ENCODE peak calls at places on chromosomes 6 and 20, in five cellular contexts. X, V, U, N and M are unnamed samples.

GRCh38 chr20:47354388-47354709 is 2.1 kb downstream of the ZMYND8 start:
- DNase-seq in X (no peak), V (no peak), U (no peak), N (no peak), M (no peak)

GRCh38 chr6:136956590-136957573 is 34.8 kb downstream of the SLC35D3 start:
- DNase-seq in X (no peak), V (peak; percentile 50), U (peak; percentile 45), N (no peak), M (no peak)

GRCh38 chr6:143205983-143206382 is 145.3 kb downstream of the AIG1 start:
- DNase-seq in X (no peak), V (no peak), U (no peak), N (no peak), M (no peak)

GRCh38 chr20:23632711-23633573 is 4.8 kb downstream of the CST3 start:
- DNase-seq in X (no peak), V (no peak), U (no peak), N (no peak), M (no peak)

GRCh38 chr6:106448000-106448426 is 87.5 kb downstream of the CRYBG1 start:
- DNase-seq in X (no peak), V (no peak), U (no peak), N (peak; percentile 11), M (no peak)

GRCh38 chr20:24580006-24580405 is 110.6 kb downstream of the SYNDIG1 start:
- DNase-seq in X (no peak), V (no peak), U (no peak), N (no peak), M (no peak)

GRCh38 chr6:134630468-134631180 is 312.7 kb upstream of the SGK1 start:
- DNase-seq in X (no peak), V (no peak), U (peak; percentile 20), N (no peak), M (no peak)

GRCh38 chr6:166005401-166005845 is 162.2 kb downstream of the TBXT start:
- DNase-seq in X (no peak), V (no peak), U (no peak), N (no peak), M (no peak)

GRCh38 chr20:16553684-16554083 is 19.6 kb downstream of the KIF16B start:
- DNase-seq in X (no peak), V (no peak), U (no peak), N (no peak), M (no peak)

GRCh38 chr6:100105138-100105537 is 111.1 kb upstream of the MCHR2 start:
- DNase-seq in X (no peak), V (no peak), U (no peak), N (no peak), M (no peak)

GRCh38 chr6:95243091-95243490 is 334.2 kb upstream of the MANEA start:
- DNase-seq in X (no peak), V (no peak), U (no peak), N (no peak), M (no peak)

GRCh38 chr6:15312500-15312899 is 66.6 kb downstream of the JARID2 start:
- DNase-seq in X (no peak), V (no peak), U (no peak), N (no peak), M (no peak)

GRCh38 chr6:29552512-29553051 is 7.0 kb downstream of the UBD start:
- DNase-seq in X (no peak), V (peak; percentile 47), U (peak; percentile 34), N (peak; percentile 56), M (no peak)

GRCh38 chr20:57025261-57025660 is 241.2 kb downstream of the BMP7 start:
- DNase-seq in X (no peak), V (no peak), U (no peak), N (no peak), M (no peak)

GRCh38 chr6:38079537-38079936 is 260.0 kb downstream of the ZFAND3 start:
- DNase-seq in X (no peak), V (no peak), U (no peak), N (no peak), M (no peak)

GRCh38 chr6:2764610-2765165 is 505 bp upstream of the WRNIP1 start:
- DNase-seq in X (peak; percentile 50), V (no peak), U (peak; percentile 80), N (no peak), M (peak; percentile 76)

GRCh38 chr6:114785235-114786127 is 442.7 kb upstream of the HS3ST5 start:
- DNase-seq in X (no peak), V (no peak), U (no peak), N (peak; percentile 3), M (no peak)

GRCh38 chr6:33427585-33428218 is 7.8 kb downstream of the SYNGAP1 start:
- DNase-seq in X (no peak), V (peak; percentile 51), U (peak; percentile 80), N (no peak), M (peak; percentile 98)

GRCh38 chr6:73566954-73567591 is 46.2 kb upstream of the EEF1A1 start:
- DNase-seq in X (peak; percentile 96), V (no peak), U (no peak), N (no peak), M (peak; percentile 26)

GRCh38 chr6:75893776-75894152 is 144.7 kb downstream of the MYO6 start:
- DNase-seq in X (no peak), V (no peak), U (no peak), N (no peak), M (no peak)

GRCh38 chr6:75896526-75896925 is 147.5 kb downstream of the MYO6 start:
- DNase-seq in X (no peak), V (no peak), U (no peak), N (no peak), M (no peak)

GRCh38 chr6:75892384-75892783 is 143.3 kb downstream of the MYO6 start:
- DNase-seq in X (no peak), V (no peak), U (no peak), N (no peak), M (no peak)

DNA sequence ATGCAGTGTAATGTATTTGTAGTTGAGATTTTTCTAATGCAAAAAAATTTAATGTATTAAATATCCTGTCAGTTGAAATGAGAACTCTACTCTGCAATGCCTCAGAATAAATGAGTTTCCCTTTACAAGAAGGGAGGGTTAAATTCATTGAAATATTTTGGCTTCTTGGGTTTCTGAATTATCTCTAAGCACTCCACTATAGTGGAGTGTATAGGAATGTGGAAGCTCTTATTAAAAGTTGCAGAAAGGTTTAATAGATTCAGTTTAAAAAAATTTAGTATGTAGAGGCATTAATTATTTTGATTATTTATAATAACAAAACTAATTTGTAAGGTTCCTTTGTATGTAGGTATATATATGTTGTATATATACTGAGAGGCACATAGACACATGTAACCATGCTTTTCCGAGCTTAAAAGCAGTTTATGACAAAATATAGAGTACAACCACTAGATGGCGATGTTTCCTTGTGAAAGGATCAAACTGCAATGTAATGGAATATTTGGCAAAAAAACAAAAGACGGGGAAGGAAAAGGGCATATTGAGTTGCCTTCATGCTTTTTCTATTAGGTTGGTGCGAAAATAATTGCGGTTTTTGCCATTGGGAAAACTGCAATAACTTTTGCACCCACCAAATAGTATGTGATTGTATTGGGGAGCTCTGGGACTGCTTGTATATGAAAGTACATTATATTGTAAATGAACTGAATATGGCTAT is 144.2 kb downstream of the MYO6 start:
- DNase-seq in X (peak; percentile 61), V (peak; percentile 42), U (peak; percentile 51), N (peak; percentile 19), M (peak; percentile 70)
- TF ChIP-seq FOXM1 in X (no peak), V (no peak), U (no peak), N (no peak), M (no peak)

GRCh38 chr6:146260886-146261285 is 232.0 kb downstream of the GRM1 start:
- DNase-seq in X (no peak), V (no peak), U (no peak), N (no peak), M (no peak)
- TF ChIP-seq FOXM1 in X (no peak), V (no peak), U (no peak), N (no peak), M (no peak)

DNA sequence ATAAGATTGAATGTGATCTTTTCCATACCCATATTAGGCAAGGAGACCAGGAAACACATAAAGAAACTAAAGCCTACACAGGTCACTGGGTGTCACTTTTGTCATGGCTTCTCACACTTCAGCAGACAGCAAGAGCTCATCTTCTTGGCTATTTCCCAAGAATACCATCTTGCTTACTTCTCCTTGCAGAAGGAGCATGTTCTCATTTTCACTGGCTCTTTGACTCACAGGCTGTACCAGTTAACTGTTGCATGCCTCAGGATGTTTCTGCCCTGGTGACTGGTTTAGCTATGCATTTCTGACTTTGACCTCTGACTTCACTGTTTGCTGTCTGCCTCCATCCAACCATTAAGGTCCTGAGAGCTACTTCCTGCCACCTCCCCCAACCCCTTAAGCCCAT is 40.3 kb upstream of the OGFRL1 start:
- DNase-seq in X (peak; percentile 4), V (no peak), U (no peak), N (peak; percentile 48), M (no peak)
- TF ChIP-seq FOXM1 in X (no peak), V (no peak), U (no peak), N (no peak), M (no peak)

GRCh38 chr6:158816329-158816728 is 2.8 kb downstream of the EZR start:
- DNase-seq in X (no peak), V (no peak), U (no peak), N (no peak), M (peak; percentile 78)
- TF ChIP-seq FOXM1 in X (no peak), V (no peak), U (no peak), N (no peak), M (no peak)